ENCODE peak calls at places on chromosomes 16 and 17, in five cellular contexts. F is AG08395; K is Daoy; P is central memory CD8-positive, alpha-beta T cell; N is activated naive CD4-positive, alpha-beta T cell treated with anti-CD3 and anti-CD28 coated beads, Interleukin-2, amount 50 U/mL, for 72 hours. B is an unnamed sample.

GRCh38 chr17:4956493-4957061 is 5.7 kb downstream of the ENO3 start:
- DNase-seq in P (no peak), N (no peak), F (no peak), K (no peak), B (no peak)

GRCh38 chr17:61378658-61379456 is 20.8 kb upstream of the TBX2 start:
- DNase-seq in F (no peak), K (no peak), N (no peak), P (no peak), B (no peak)

GRCh38 chr17:59914274-59914854 is 21.4 kb downstream of the RPS6KB1 start:
- DNase-seq in K (peak), F (peak), N (no peak), P (no peak), B (no peak)

GRCh38 chr17:45143767-45144198 is 4.5 kb upstream of the HEXIM1 start:
- DNase-seq in P (no peak), K (no peak), F (peak), N (no peak), B (peak)

GRCh38 chr16:30041841-30042240 is 10.8 kb upstream of the TLCD3B start:
- DNase-seq in F (peak), P (no peak), K (no peak), N (no peak), B (no peak)

GRCh38 chr17:31250229-31250628 is 46.8 kb downstream of the OMG start:
- DNase-seq in K (no peak), N (no peak), F (no peak), P (no peak), B (no peak)

GRCh38 chr16:47774661-47775060 is 313.5 kb downstream of the PHKB start:
- DNase-seq in F (no peak), P (no peak), K (peak), N (no peak), B (no peak)

GRCh38 chr16:21684199-21684598 is 20.4 kb downstream of the OTOA start:
- DNase-seq in F (no peak), K (peak), N (no peak), P (peak), B (no peak)

GRCh38 chr17:49551221-49552069 is 24.2 kb upstream of the NXPH3 start:
- DNase-seq in N (no peak), F (no peak), P (no peak), K (no peak), B (no peak)

GRCh38 chr17:61680921-61681320 is 89.9 kb upstream of the NACA2 start:
- DNase-seq in F (no peak), K (no peak), P (no peak), N (no peak), B (no peak)

GRCh38 chr17:44830359-44831269 is 527 bp upstream of the GJC1 start:
- DNase-seq in K (peak), F (peak), N (no peak), P (no peak), B (peak)

GRCh38 chr17:9935408-9935807 is 30.3 kb upstream of the RCVRN start:
- DNase-seq in P (no peak), N (no peak), K (no peak), F (peak), B (no peak)

B was measured in memory B cell.